ENCODE peak calls at places on chromosomes 4 and X, in four cellular contexts. X, H, D and W are unnamed samples.

GRCh38 chr4:37715889-37716402 is 29.8 kb upstream of the RELL1 start:
- DNase-seq in X (no peak), H (no peak), D (no peak), W (peak; percentile 55)

GRCh38 chr4:103098331-103098730 is 1.3 kb downstream of the BDH2 start:
- DNase-seq in D (no peak), X (no peak), H (peak; percentile 11), W (no peak)

GRCh38 chr4:37455301-37456062 is 210.9 kb downstream of the NWD2 start:
- DNase-seq in H (no peak), D (no peak), X (no peak), W (no peak)

GRCh38 chr4:110198472-110199419 is at the start of gene ELOVL6:
- DNase-seq in H (peak; percentile 78), D (peak; percentile 98), X (no peak), W (peak; percentile 44)

GRCh38 chrX:63434206-63434605 is 83.1 kb upstream of the SPIN4 start:
- DNase-seq in H (no peak), D (peak; percentile 94), X (no peak), W (no peak)

GRCh38 chrX:133921764-133922389 is 63.5 kb downstream of the GPC3 start:
- DNase-seq in X (no peak), D (peak; percentile 92), H (peak; percentile 52), W (peak; percentile 34)

GRCh38 chr4:82555279-82555678 is 6.5 kb downstream of the TMEM150C start:
- DNase-seq in D (no peak), X (no peak), H (no peak), W (no peak)

GRCh38 chr4:145320269-145320668 is 139.9 kb upstream of the OTUD4 start:
- DNase-seq in X (no peak), D (no peak), H (no peak), W (no peak)

GRCh38 chrX:15820106-15821073 is 30.1 kb downstream of the ZRSR2 start:
- DNase-seq in X (no peak), D (no peak), H (no peak), W (no peak)

GRCh38 chrX:22300130-22300529 is 27.4 kb downstream of the CBLL2 start:
- DNase-seq in X (no peak), D (peak; percentile 11), H (no peak), W (peak; percentile 25)

GRCh38 chr4:75011131-75011795 is 78.3 kb downstream of the PARM1 start:
- DNase-seq in D (no peak), H (no peak), X (no peak), W (no peak)

GRCh38 chrX:8346060-8346459 is 118.6 kb upstream of the VCX3B start:
- DNase-seq in X (no peak), H (no peak), D (no peak), W (no peak)

GRCh38 chr4:42630908-42631307 is 26.0 kb downstream of the ATP8A1 start:
- DNase-seq in X (no peak), H (no peak), D (no peak), W (no peak)

GRCh38 chrX:119698835-119699234 is 5.9 kb upstream of the SEPTIN6 start:
- DNase-seq in X (no peak), H (peak; percentile 26), D (peak; percentile 75), W (peak; percentile 55)

GRCh38 chrX:77493677-77494553 is 46.7 kb downstream of the FGF16 start:
- DNase-seq in H (peak; percentile 43), X (no peak), D (peak; percentile 98), W (no peak)

GRCh38 chrX:19683817-19684216 is 168.5 kb upstream of the MAP3K15 start:
- DNase-seq in X (no peak), D (no peak), H (no peak), W (no peak)

GRCh38 chr4:52869196-52869595 is 7.1 kb downstream of the RASL11B start:
- DNase-seq in X (no peak), H (peak; percentile 49), D (peak; percentile 71), W (peak; percentile 9)

GRCh38 chr4:173194175-173194574 is 25.6 kb downstream of the GALNT7 start:
- DNase-seq in X (no peak), D (no peak), H (no peak), W (no peak)

GRCh38 chrX:24332868-24333267 is 19.0 kb upstream of the SUPT20HL2 start:
- DNase-seq in D (no peak), H (no peak), X (no peak), W (no peak)

GRCh38 chr4:76197971-76198410 is 15.6 kb downstream of the SCARB2 start:
- DNase-seq in X (no peak), D (no peak), H (peak; percentile 12), W (peak; percentile 85)